ENCODE peak calls at places on chromosomes 3 and 15, in seven cellular contexts. One of them, this sample, is unnamed.

GRCh38 chr3:191143224-191143623 is 55.8 kb upstream of the OSTN start:
- DNase-seq in upper lobe of left lung: no peak
- DNase-seq in CD8-positive, alpha-beta T cell: no peak
- DNase-seq in upper lobe of right lung: no peak
- DNase-seq in psoas muscle: no peak
- DNase-seq in endodermal cell: no peak
- DNase-seq in GM23338: no peak
- DNase-seq in this sample: no peak

GRCh38 chr3:195762611-195763247 is 42.0 kb downstream of the MUC20 start:
- DNase-seq in upper lobe of left lung: peak; percentile 81
- DNase-seq in CD8-positive, alpha-beta T cell: no peak
- DNase-seq in upper lobe of right lung: no peak
- DNase-seq in GM23338: no peak
- DNase-seq in psoas muscle: no peak
- DNase-seq in endodermal cell: no peak
- DNase-seq in this sample: no peak

GRCh38 chr3:151319613-151320012 is 3.0 kb upstream of the GPR87 start:
- DNase-seq in GM23338: no peak
- DNase-seq in endodermal cell: no peak
- DNase-seq in upper lobe of right lung: no peak
- DNase-seq in CD8-positive, alpha-beta T cell: no peak
- DNase-seq in psoas muscle: no peak
- DNase-seq in upper lobe of left lung: no peak
- DNase-seq in this sample: no peak

GRCh38 chr3:123843668-123844067 is 40.5 kb downstream of the MYLK start:
- DNase-seq in upper lobe of right lung: no peak
- DNase-seq in psoas muscle: no peak
- DNase-seq in upper lobe of left lung: no peak
- DNase-seq in CD8-positive, alpha-beta T cell: no peak
- DNase-seq in GM23338: peak; percentile 64
- DNase-seq in endodermal cell: peak; percentile 60
- DNase-seq in this sample: peak; percentile 64

GRCh38 chr15:62462721-62463120 is 297.6 kb upstream of the C2CD4B start:
- DNase-seq in upper lobe of left lung: no peak
- DNase-seq in endodermal cell: no peak
- DNase-seq in upper lobe of right lung: no peak
- DNase-seq in psoas muscle: no peak
- DNase-seq in GM23338: no peak
- DNase-seq in CD8-positive, alpha-beta T cell: no peak
- DNase-seq in this sample: no peak

GRCh38 chr3:55059027-55059629 is 131.3 kb upstream of the LRTM1 start:
- DNase-seq in endodermal cell: no peak
- DNase-seq in upper lobe of right lung: no peak
- DNase-seq in CD8-positive, alpha-beta T cell: no peak
- DNase-seq in psoas muscle: no peak
- DNase-seq in GM23338: no peak
- DNase-seq in upper lobe of left lung: no peak
- DNase-seq in this sample: no peak

GRCh38 chr3:143998266-143998665 is 26.6 kb downstream of the DIPK2A start:
- DNase-seq in psoas muscle: no peak
- DNase-seq in upper lobe of right lung: no peak
- DNase-seq in GM23338: no peak
- DNase-seq in CD8-positive, alpha-beta T cell: no peak
- DNase-seq in endodermal cell: no peak
- DNase-seq in upper lobe of left lung: no peak
- DNase-seq in this sample: peak; percentile 90

GRCh38 chr3:60250810-60251209 is 1000.4 kb downstream of the FHIT start:
- DNase-seq in endodermal cell: no peak
- DNase-seq in upper lobe of left lung: no peak
- DNase-seq in GM23338: no peak
- DNase-seq in psoas muscle: no peak
- DNase-seq in CD8-positive, alpha-beta T cell: no peak
- DNase-seq in upper lobe of right lung: no peak
- DNase-seq in this sample: no peak

GRCh38 chr3:50345586-50345985 is at the start of gene ZMYND10:
- DNase-seq in CD8-positive, alpha-beta T cell: peak; percentile 65
- DNase-seq in psoas muscle: peak; percentile 81
- DNase-seq in upper lobe of right lung: peak; percentile 88
- DNase-seq in GM23338: peak; percentile 91
- DNase-seq in endodermal cell: peak; percentile 94
- DNase-seq in upper lobe of left lung: peak; percentile 96
- DNase-seq in this sample: no peak

GRCh38 chr15:70025413-70026296 is 72.1 kb downstream of the TLE3 start:
- DNase-seq in GM23338: no peak
- DNase-seq in upper lobe of left lung: no peak
- DNase-seq in endodermal cell: no peak
- DNase-seq in psoas muscle: peak; percentile 47
- DNase-seq in CD8-positive, alpha-beta T cell: no peak
- DNase-seq in upper lobe of right lung: no peak
- DNase-seq in this sample: no peak

GRCh38 chr3:20190991-20191390 is 5.0 kb upstream of the SGO1 start:
- DNase-seq in GM23338: peak; percentile 64
- DNase-seq in psoas muscle: no peak
- DNase-seq in endodermal cell: peak; percentile 52
- DNase-seq in upper lobe of right lung: no peak
- DNase-seq in upper lobe of left lung: no peak
- DNase-seq in CD8-positive, alpha-beta T cell: no peak
- DNase-seq in this sample: no peak

GRCh38 chr3:73623996-73624362 is 762 bp downstream of the PDZRN3 start:
- DNase-seq in CD8-positive, alpha-beta T cell: no peak
- DNase-seq in upper lobe of left lung: peak; percentile 86
- DNase-seq in upper lobe of right lung: no peak
- DNase-seq in psoas muscle: peak; percentile 87
- DNase-seq in GM23338: peak; percentile 88
- DNase-seq in endodermal cell: peak; percentile 88
- DNase-seq in this sample: peak; percentile 32
- H3K4me3 ChIP-seq in CD8-positive, alpha-beta T cell: no peak overlapping the region
- H3K4me3 ChIP-seq in upper lobe of left lung: peak overlapping the region; percentile 55
- H3K4me3 ChIP-seq in upper lobe of right lung: peak overlapping the region; percentile 55
- H3K4me3 ChIP-seq in psoas muscle: peak overlapping the region; percentile 81
- H3K4me3 ChIP-seq in GM23338: peak overlapping the region; percentile 74
- H3K4me3 ChIP-seq in endodermal cell: peak overlapping the region; percentile 90
- H3K4me3 ChIP-seq in this sample: peak overlapping the region; percentile 63

GRCh38 chr3:52388348-52388821 is 56.5 kb downstream of the SEMA3G start:
- DNase-seq in upper lobe of right lung: no peak
- DNase-seq in CD8-positive, alpha-beta T cell: no peak
- DNase-seq in endodermal cell: peak; percentile 90
- DNase-seq in GM23338: peak; percentile 80
- DNase-seq in upper lobe of left lung: no peak
- DNase-seq in psoas muscle: no peak
- DNase-seq in this sample: no peak
- TF ChIP-seq CTCF in upper lobe of right lung: no peak
- TF ChIP-seq CTCF in CD8-positive, alpha-beta T cell: no peak
- TF ChIP-seq CTCF in endodermal cell: peak; percentile 64
- TF ChIP-seq CTCF in GM23338: peak; percentile 77
- TF ChIP-seq CTCF in upper lobe of left lung: no peak
- TF ChIP-seq CTCF in psoas muscle: no peak
- TF ChIP-seq CTCF in this sample: peak; percentile 25

GRCh38 chr3:46284981-46285683 is 42.9 kb downstream of the CCR3 start:
- DNase-seq in upper lobe of left lung: peak; percentile 48
- DNase-seq in upper lobe of right lung: no peak
- DNase-seq in endodermal cell: no peak
- DNase-seq in psoas muscle: peak; percentile 63
- DNase-seq in CD8-positive, alpha-beta T cell: peak; percentile 24
- DNase-seq in GM23338: no peak
- DNase-seq in this sample: no peak

GRCh38 chr3:46286936-46287335 is 44.7 kb downstream of the CCR3 start:
- DNase-seq in GM23338: no peak
- DNase-seq in upper lobe of right lung: no peak
- DNase-seq in psoas muscle: no peak
- DNase-seq in endodermal cell: no peak
- DNase-seq in upper lobe of left lung: no peak
- DNase-seq in CD8-positive, alpha-beta T cell: no peak
- DNase-seq in this sample: no peak

GRCh38 chr3:46283851-46284450 is 41.7 kb downstream of the CCR3 start:
- DNase-seq in psoas muscle: no peak
- DNase-seq in endodermal cell: no peak
- DNase-seq in upper lobe of left lung: no peak
- DNase-seq in CD8-positive, alpha-beta T cell: no peak
- DNase-seq in GM23338: no peak
- DNase-seq in upper lobe of right lung: no peak
- DNase-seq in this sample: no peak

GRCh38 chr3:46282696-46283095 is 40.4 kb downstream of the CCR3 start:
- DNase-seq in CD8-positive, alpha-beta T cell: no peak
- DNase-seq in upper lobe of left lung: no peak
- DNase-seq in GM23338: no peak
- DNase-seq in upper lobe of right lung: no peak
- DNase-seq in psoas muscle: no peak
- DNase-seq in endodermal cell: no peak
- DNase-seq in this sample: no peak

DNA sequence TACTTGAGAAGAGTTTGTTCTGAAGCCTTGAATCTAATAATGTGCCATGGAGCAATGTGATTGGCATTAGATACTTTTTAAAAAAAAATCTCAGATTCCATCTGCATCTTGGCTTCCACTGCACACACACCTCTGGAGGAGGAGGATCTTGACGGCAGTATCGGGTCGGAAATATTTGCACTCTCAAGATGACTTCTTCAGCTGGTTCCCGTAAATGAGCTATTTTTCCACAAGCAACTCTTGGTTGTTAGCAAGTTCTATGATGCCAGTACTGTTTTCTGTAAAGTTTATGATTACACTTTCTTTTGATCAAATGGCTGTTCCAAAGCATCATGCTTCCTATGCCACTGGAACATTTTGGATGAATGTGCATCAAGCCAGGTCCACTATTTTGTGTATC is 43.7 kb downstream of the CCR3 start:
- DNase-seq in endodermal cell: no peak
- DNase-seq in psoas muscle: no peak
- DNase-seq in upper lobe of right lung: no peak
- DNase-seq in upper lobe of left lung: no peak
- DNase-seq in GM23338: no peak
- DNase-seq in CD8-positive, alpha-beta T cell: no peak
- DNase-seq in this sample: no peak
- H3K27ac ChIP-seq in endodermal cell: no peak overlapping the region
- H3K27ac ChIP-seq in psoas muscle: no peak overlapping the region
- H3K27ac ChIP-seq in upper lobe of right lung: no peak overlapping the region
- H3K27ac ChIP-seq in upper lobe of left lung: no peak overlapping the region
- H3K27ac ChIP-seq in GM23338: no peak overlapping the region
- H3K27ac ChIP-seq in CD8-positive, alpha-beta T cell: no peak overlapping the region
- H3K27ac ChIP-seq in this sample: no peak overlapping the region

GRCh38 chr15:99720533-99720932 is 12.7 kb downstream of the LYSMD4 start:
- DNase-seq in CD8-positive, alpha-beta T cell: no peak
- DNase-seq in upper lobe of right lung: no peak
- DNase-seq in psoas muscle: no peak
- DNase-seq in endodermal cell: no peak
- DNase-seq in GM23338: no peak
- DNase-seq in upper lobe of left lung: no peak
- DNase-seq in this sample: no peak

GRCh38 chr15:99716540-99716939 is 16.7 kb downstream of the LYSMD4 start:
- DNase-seq in GM23338: no peak
- DNase-seq in upper lobe of right lung: no peak
- DNase-seq in psoas muscle: no peak
- DNase-seq in endodermal cell: no peak
- DNase-seq in upper lobe of left lung: peak; percentile 42
- DNase-seq in CD8-positive, alpha-beta T cell: no peak
- DNase-seq in this sample: no peak

GRCh38 chr15:99719096-99719541 is 14.1 kb downstream of the LYSMD4 start:
- DNase-seq in psoas muscle: no peak
- DNase-seq in GM23338: no peak
- DNase-seq in upper lobe of right lung: no peak
- DNase-seq in CD8-positive, alpha-beta T cell: no peak
- DNase-seq in endodermal cell: no peak
- DNase-seq in upper lobe of left lung: no peak
- DNase-seq in this sample: peak; percentile 81

GRCh38 chr15:99718421-99718820 is 14.8 kb downstream of the LYSMD4 start:
- DNase-seq in upper lobe of right lung: no peak
- DNase-seq in psoas muscle: no peak
- DNase-seq in endodermal cell: no peak
- DNase-seq in GM23338: no peak
- DNase-seq in CD8-positive, alpha-beta T cell: no peak
- DNase-seq in upper lobe of left lung: no peak
- DNase-seq in this sample: no peak

GRCh38 chr15:99717129-99718024 is 15.9 kb downstream of the LYSMD4 start:
- DNase-seq in upper lobe of right lung: no peak
- DNase-seq in GM23338: no peak
- DNase-seq in psoas muscle: peak; percentile 70
- DNase-seq in endodermal cell: no peak
- DNase-seq in upper lobe of left lung: peak; percentile 46
- DNase-seq in CD8-positive, alpha-beta T cell: no peak
- DNase-seq in this sample: no peak
- H3K4me3 ChIP-seq in upper lobe of right lung: no peak overlapping the region
- H3K4me3 ChIP-seq in GM23338: no peak overlapping the region
- H3K4me3 ChIP-seq in psoas muscle: no peak overlapping the region
- H3K4me3 ChIP-seq in endodermal cell: no peak overlapping the region
- H3K4me3 ChIP-seq in upper lobe of left lung: no peak overlapping the region
- H3K4me3 ChIP-seq in CD8-positive, alpha-beta T cell: no peak overlapping the region
- H3K4me3 ChIP-seq in this sample: no peak overlapping the region

GRCh38 chr15:77633913-77634265 is 1.2 kb upstream of the LINGO1 start:
- DNase-seq in upper lobe of right lung: no peak
- DNase-seq in upper lobe of left lung: no peak
- DNase-seq in GM23338: peak; percentile 98
- DNase-seq in CD8-positive, alpha-beta T cell: no peak
- DNase-seq in psoas muscle: no peak
- DNase-seq in endodermal cell: peak; percentile 94
- DNase-seq in this sample: no peak

GRCh38 chr15:77633134-77633912 is 611 bp upstream of the LINGO1 start:
- DNase-seq in upper lobe of left lung: peak; percentile 96
- DNase-seq in GM23338: peak; percentile 96
- DNase-seq in CD8-positive, alpha-beta T cell: peak; percentile 40
- DNase-seq in endodermal cell: peak; percentile 99
- DNase-seq in upper lobe of right lung: peak; percentile 93
- DNase-seq in psoas muscle: peak; percentile 93
- DNase-seq in this sample: peak; percentile 70

GRCh38 chr15:77632760-77633133 is at the start of gene LINGO1:
- DNase-seq in upper lobe of left lung: peak; percentile 77
- DNase-seq in upper lobe of right lung: no peak
- DNase-seq in CD8-positive, alpha-beta T cell: no peak
- DNase-seq in psoas muscle: no peak
- DNase-seq in endodermal cell: peak; percentile 81
- DNase-seq in GM23338: peak; percentile 81
- DNase-seq in this sample: no peak

GRCh38 chr15:77636209-77636608 is 3.5 kb upstream of the LINGO1 start:
- DNase-seq in psoas muscle: no peak
- DNase-seq in GM23338: no peak
- DNase-seq in endodermal cell: no peak
- DNase-seq in upper lobe of right lung: no peak
- DNase-seq in upper lobe of left lung: no peak
- DNase-seq in CD8-positive, alpha-beta T cell: no peak
- DNase-seq in this sample: no peak

GRCh38 chr15:77634266-77634962 is 1.7 kb upstream of the LINGO1 start:
- DNase-seq in GM23338: peak; percentile 94
- DNase-seq in upper lobe of right lung: peak; percentile 79
- DNase-seq in psoas muscle: peak; percentile 67
- DNase-seq in CD8-positive, alpha-beta T cell: peak; percentile 19
- DNase-seq in upper lobe of left lung: peak; percentile 83
- DNase-seq in endodermal cell: peak; percentile 98
- DNase-seq in this sample: peak; percentile 53
- TF ChIP-seq CTCF in GM23338: peak; percentile 84
- TF ChIP-seq CTCF in upper lobe of right lung: peak; percentile 50
- TF ChIP-seq CTCF in psoas muscle: peak; percentile 34
- TF ChIP-seq CTCF in CD8-positive, alpha-beta T cell: no peak
- TF ChIP-seq CTCF in upper lobe of left lung: peak; percentile 7
- TF ChIP-seq CTCF in endodermal cell: peak; percentile 89
- TF ChIP-seq CTCF in this sample: peak; percentile 77

This sample was measured in brain microvascular endothelial cell.